ENCODE peak calls at places on chromosomes 2 and 18, in seven cellular contexts. B is activated T-cell treated with anti-CD3 and anti-CD28 coated beads, Interleukin-2, amount 50 U/mL, for 48 hours; D is Calu3; W is DMS 273 treated with DMSO at 0.1 percent for 48 hours; F is left lung; S is LoVo; K is astrocyte of the cerebellum. X is an unnamed sample.

GRCh38 chr2:144517825-144518699 is 1.9 kb downstream of the ZEB2 start:
- DNase-seq in B (no peak), D (no peak), W (no peak), F (no peak), S (no peak), K (no peak), X (no peak)

GRCh38 chr2:166134252-166135151 is 6.7 kb upstream of the SCN1A start:
- DNase-seq in B (no peak), D (peak), W (no peak), F (no peak), S (no peak), K (no peak), X (no peak)

GRCh38 chr2:218079943-218080913 is 11.2 kb downstream of the RUFY4 start:
- DNase-seq in B (no peak), D (no peak), W (no peak), F (no peak), S (no peak), K (no peak), X (no peak)

GRCh38 chr2:95063401-95063958 is 38.0 kb downstream of the MAL start:
- DNase-seq in B (peak), D (no peak), W (no peak), F (no peak), S (no peak), K (no peak), X (no peak)

GRCh38 chr2:32591669-32592463 is 36.0 kb upstream of the TTC27 start:
- DNase-seq in B (no peak), D (no peak), W (no peak), F (no peak), S (no peak), K (no peak), X (no peak)

GRCh38 chr2:241620419-241620769 is 16.6 kb downstream of the THAP4 start:
- DNase-seq in B (peak), D (peak), W (no peak), F (peak), S (peak), K (no peak), X (no peak)

GRCh38 chr2:15363142-15363541 is 198.0 kb downstream of the NBAS start:
- DNase-seq in B (no peak), D (no peak), W (no peak), F (no peak), S (no peak), K (no peak), X (no peak)

GRCh38 chr2:10035633-10036032 is 7.7 kb upstream of the KLF11 start:
- DNase-seq in B (no peak), D (no peak), W (no peak), F (no peak), S (no peak), K (no peak), X (no peak)

GRCh38 chr18:10231220-10231619 is 223.2 kb upstream of the APCDD1 start:
- DNase-seq in B (no peak), D (no peak), W (no peak), F (no peak), S (no peak), K (no peak), X (no peak)

GRCh38 chr2:132733119-132733518 is 63.1 kb upstream of the LYPD1 start:
- DNase-seq in B (no peak), D (no peak), W (no peak), F (no peak), S (no peak), K (no peak), X (no peak)

GRCh38 chr2:201642579-201643215 is 606 bp downstream of the TMEM237 start:
- DNase-seq in B (peak), D (peak), W (peak), F (peak), S (peak), K (peak), X (peak)

GRCh38 chr2:238304116-238304515 is 15.7 kb upstream of the PER2 start:
- DNase-seq in B (no peak), D (no peak), W (no peak), F (no peak), S (no peak), K (no peak), X (no peak)

GRCh38 chr2:148594216-148594615 is 50.3 kb upstream of the EPC2 start:
- DNase-seq in B (no peak), D (no peak), W (no peak), F (no peak), S (no peak), K (no peak), X (no peak)

GRCh38 chr2:149666809-149667208 is 79.2 kb upstream of the MMADHC start:
- DNase-seq in B (no peak), D (no peak), W (no peak), F (no peak), S (no peak), K (no peak), X (peak)

X was measured in H4.